ENCODE peak calls at places on chromosome 15, in five cellular contexts. M is PC-9, L is endothelial cell of umbilical vein, R is neural progenitor cell, T is HepG2. P is an unnamed sample. For H4K20me1, the result is how much of the 10 kb centered on the place peaks cover.

GRCh38 chr15:98221577-98221976 is 261.1 kb downstream of the ARRDC4 start:
- DNase-seq in M (no peak), T (no peak), L (no peak), R (no peak), P (no peak)

GRCh38 chr15:40122239-40122638 is 13.6 kb upstream of the BMF start:
- DNase-seq in M (no peak), R (no peak), L (no peak), T (no peak), P (no peak)

GRCh38 chr15:65957451-65957850 is 88.2 kb downstream of the RAB11A start:
- DNase-seq in R (no peak), L (no peak), T (no peak), M (no peak), P (no peak)

GRCh38 chr15:68209272-68209671 is 4.1 kb upstream of the CALML4 start:
- DNase-seq in M (no peak), R (no peak), L (no peak), T (no peak), P (no peak)

GRCh38 chr15:93298901-93299300 is 209.9 kb upstream of the RGMA start:
- DNase-seq in M (no peak), R (no peak), T (no peak), L (no peak), P (no peak)

GRCh38 chr15:63008333-63009049 is 34.1 kb upstream of the TPM1 start:
- DNase-seq in M (no peak), L (no peak), R (no peak), T (no peak), P (no peak)

GRCh38 chr15:52559022-52559421 is 9.8 kb downstream of the ARPP19 start:
- DNase-seq in R (no peak), M (no peak), L (no peak), T (no peak), P (no peak)

GRCh38 chr15:85462029-85462428 is 81.6 kb downstream of the AKAP13 start:
- DNase-seq in L (no peak), R (no peak), T (no peak), M (no peak), P (no peak)

GRCh38 chr15:36407647-36408046 is 171.8 kb upstream of the CDIN1 start:
- DNase-seq in R (no peak), M (no peak), L (peak), T (peak), P (peak)

GRCh38 chr15:39365873-39366272 is 215.0 kb upstream of the THBS1 start:
- DNase-seq in M (no peak), L (no peak), R (no peak), T (no peak), P (no peak)

GRCh38 chr15:57003418-57003817 is 85.0 kb downstream of the TCF12 start:
- DNase-seq in R (no peak), L (peak), M (no peak), T (no peak), P (peak)

GRCh38 chr15:22796079-22796478 is 9.6 kb downstream of the NIPA1 start:
- DNase-seq in R (no peak), L (no peak), M (no peak), T (no peak), P (no peak)

GRCh38 chr15:92277776-92278175 is 115.9 kb upstream of the ST8SIA2 start:
- DNase-seq in R (peak), L (no peak), M (peak), T (no peak), P (peak)

GRCh38 chr15:25058080-25058785 is 103.4 kb downstream of the SNRPN start:
- DNase-seq in R (no peak), T (no peak), M (no peak), L (no peak), P (no peak)

GRCh38 chr15:90530250-90531051 is 728 bp downstream of the CRTC3 start:
- DNase-seq in L (peak), R (peak), T (no peak), M (peak), P (peak)

GRCh38 chr15:36658321-36658720 is 78.9 kb downstream of the CDIN1 start:
- DNase-seq in M (no peak), T (no peak), R (no peak), L (no peak), P (peak)

GRCh38 chr15:78915341-78916087 is 29.3 kb downstream of the CTSH start:
- DNase-seq in R (no peak), L (no peak), M (no peak), T (no peak), P (no peak)

GRCh38 chr15:47376190-47376589 is 341.1 kb upstream of the SEMA6D start:
- DNase-seq in T (no peak), M (no peak), R (no peak), L (no peak), P (no peak)

GRCh38 chr15:40088929-40089755 is 19.5 kb downstream of the BMF start:
- DNase-seq in M (no peak), L (no peak), T (no peak), R (peak), P (no peak)

GRCh38 chr15:99631256-99631655 is 65.5 kb downstream of the MEF2A start:
- DNase-seq in L (peak), M (no peak), R (no peak), T (no peak), P (no peak)

GRCh38 chr15:70795311-70795665 is 31.9 kb upstream of the UACA start:
- DNase-seq in R (no peak), T (peak), L (peak), M (peak), P (peak)

GRCh38 chr15:23854535-23855252 is 167.6 kb upstream of the NDN start:
- DNase-seq in T (no peak), R (peak), L (no peak), M (no peak), P (no peak)

GRCh38 chr15:63135804-63136203 is 14.1 kb downstream of the LACTB start:
- DNase-seq in T (no peak), M (peak), R (no peak), L (peak), P (peak)

GRCh38 chr15:88401972-88402656 is 65.1 kb downstream of the MRPL46 start:
- DNase-seq in L (no peak), R (peak), M (no peak), T (no peak), P (no peak)

GRCh38 chr15:82572311-82572710 is 32.1 kb upstream of the RPS17 start:
- DNase-seq in L (no peak), T (no peak), M (no peak), R (no peak), P (no peak)

GRCh38 chr15:69912116-69912515 is 185.6 kb downstream of the TLE3 start:
- DNase-seq in L (no peak), R (no peak), T (no peak), M (no peak), P (no peak)

GRCh38 chr15:48811325-48811938 is 563 bp upstream of the CEP152 start:
- DNase-seq in L (no peak), R (peak), M (no peak), T (peak), P (peak)

GRCh38 chr15:101499863-101500713 is 10.6 kb upstream of the PCSK6 start:
- DNase-seq in L (no peak), M (no peak), R (no peak), T (no peak), P (peak)

GRCh38 chr15:27260523-27260922 is 289.5 kb downstream of the GABRG3 start:
- DNase-seq in R (no peak), L (no peak), M (no peak), T (no peak), P (no peak)
- H4K20me1 ChIP-seq in R (under half), L (under half), M (under half), T (under half), P (under half)

GRCh38 chr15:26867199-26868007 is 541 bp downstream of the GABRA5 start:
- DNase-seq in M (no peak), L (no peak), R (peak), T (no peak), P (no peak)
- TF ChIP-seq EZH2 in M (no peak), L (no peak), R (peak), T (no peak), P (no peak)

GRCh38 chr15:77533530-77533929 is 99.2 kb downstream of the LINGO1 start:
- DNase-seq in R (peak), M (no peak), L (no peak), T (no peak), P (no peak)
- H3K4me2 ChIP-seq in R (peak), M (no peak), L (no peak), T (peak), P (no peak)

GRCh38 chr15:74683758-74684157 is 12.1 kb downstream of the EDC3 start:
- DNase-seq in M (no peak), L (no peak), R (no peak), T (no peak), P (no peak)
- H4K20me1 ChIP-seq in M (under half), L (under half), R (under half), T (under half), P (under half)

P was measured in PC-3.